ENCODE peak calls at places on chromosomes 11 and 22, in seven cellular contexts. Q is GM23338, O is IMR-90, E is iPS DF 6.9, T is fibroblast of lung, J is body of pancreas, M is brain microvascular endothelial cell. D is an unnamed sample.

GRCh38 chr11:120894207-120894989 is 129.5 kb upstream of the TBCEL start:
- DNase-seq in E (no peak), M (no peak), J (no peak), O (no peak), T (no peak), Q (no peak), D (no peak)

GRCh38 chr11:62146476-62147200 is 22.8 kb downstream of the INCENP start:
- DNase-seq in T (no peak), Q (no peak), O (no peak), E (no peak), M (no peak), J (peak), D (no peak)

GRCh38 chr11:65183201-65183891 is 1.6 kb downstream of the CAPN1 start:
- DNase-seq in J (peak), E (no peak), O (no peak), Q (peak), T (no peak), M (no peak), D (peak)

GRCh38 chr11:65777821-65778361 is 2.9 kb downstream of the AP5B1 start:
- DNase-seq in T (no peak), E (no peak), Q (no peak), J (no peak), O (no peak), M (no peak), D (no peak)

GRCh38 chr11:69461272-69461962 is 20.0 kb upstream of the LINC01488 start:
- DNase-seq in T (no peak), Q (no peak), M (no peak), E (no peak), O (no peak), J (no peak), D (no peak)

GRCh38 chr11:77198440-77198849 is 70.4 kb downstream of the MYO7A start:
- DNase-seq in J (peak), Q (peak), E (peak), O (peak), T (no peak), M (no peak), D (no peak)

GRCh38 chr11:31870609-31871309 is 59.6 kb upstream of the PAX6 start:
- DNase-seq in M (peak), E (peak), T (peak), J (peak), Q (peak), O (peak), D (peak)

GRCh38 chr11:86818466-86819282 is 18.3 kb downstream of the PRSS23 start:
- DNase-seq in J (no peak), T (peak), O (peak), M (no peak), E (no peak), Q (peak), D (no peak)

GRCh38 chr22:42688914-42689275 is 31.8 kb downstream of the A4GALT start:
- DNase-seq in T (no peak), M (no peak), Q (no peak), O (no peak), E (no peak), J (no peak), D (no peak)

GRCh38 chr22:42691440-42691839 is 29.2 kb downstream of the A4GALT start:
- DNase-seq in E (no peak), T (no peak), Q (no peak), O (no peak), M (no peak), J (no peak), D (no peak)

GRCh38 chr22:42685941-42686666 is 34.6 kb downstream of the A4GALT start:
- DNase-seq in T (no peak), J (no peak), E (no peak), O (no peak), M (no peak), Q (peak), D (peak)

GRCh38 chr22:42686756-42687491 is 33.7 kb downstream of the A4GALT start:
- DNase-seq in Q (no peak), O (no peak), T (no peak), M (no peak), J (no peak), E (no peak), D (no peak)

GRCh38 chr22:42688241-42688913 is 32.3 kb downstream of the A4GALT start:
- DNase-seq in O (peak), J (peak), E (peak), T (peak), Q (peak), M (peak), D (peak)
- H3K4me3 ChIP-seq in O (no peak), J (no peak), E (no peak), T (no peak), Q (no peak), M (no peak), D (no peak)

DNA sequence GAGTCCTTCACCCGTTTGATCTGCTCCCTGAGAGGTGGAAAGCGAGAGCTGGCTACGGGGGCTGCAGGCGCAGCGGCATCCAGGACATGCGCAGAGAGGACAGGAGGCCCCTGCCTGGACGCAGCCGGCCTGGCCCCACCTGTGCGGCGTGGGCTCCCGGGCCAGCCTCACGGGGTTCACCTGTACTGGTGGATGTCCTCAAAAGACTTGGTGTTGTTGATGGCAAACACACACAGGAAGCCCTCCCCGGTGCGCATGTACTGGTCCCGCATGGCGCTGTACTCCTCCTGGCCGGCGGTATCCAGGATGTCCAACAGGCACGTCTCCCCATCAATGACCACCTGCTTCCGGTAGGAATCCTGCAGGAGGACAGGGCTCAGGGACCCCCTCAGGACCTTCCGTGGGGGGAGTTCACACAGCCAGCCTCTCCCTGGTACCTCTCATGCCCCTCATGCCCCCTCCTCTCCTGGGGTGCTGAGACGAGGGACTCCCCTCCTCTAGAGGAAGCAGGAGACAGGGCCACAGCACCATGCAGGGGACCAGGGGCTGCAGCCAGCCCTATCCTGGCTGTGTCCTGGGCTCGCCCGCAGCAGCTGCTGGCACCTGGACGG is 1.7 kb downstream of the HRAS start:
- DNase-seq in E (no peak), O (no peak), M (no peak), T (no peak), Q (no peak), J (peak), D (no peak)
- H3K27ac ChIP-seq in E (no peak), O (no peak), M (no peak), T (no peak), Q (no peak), J (no peak), D (no peak)

DNA sequence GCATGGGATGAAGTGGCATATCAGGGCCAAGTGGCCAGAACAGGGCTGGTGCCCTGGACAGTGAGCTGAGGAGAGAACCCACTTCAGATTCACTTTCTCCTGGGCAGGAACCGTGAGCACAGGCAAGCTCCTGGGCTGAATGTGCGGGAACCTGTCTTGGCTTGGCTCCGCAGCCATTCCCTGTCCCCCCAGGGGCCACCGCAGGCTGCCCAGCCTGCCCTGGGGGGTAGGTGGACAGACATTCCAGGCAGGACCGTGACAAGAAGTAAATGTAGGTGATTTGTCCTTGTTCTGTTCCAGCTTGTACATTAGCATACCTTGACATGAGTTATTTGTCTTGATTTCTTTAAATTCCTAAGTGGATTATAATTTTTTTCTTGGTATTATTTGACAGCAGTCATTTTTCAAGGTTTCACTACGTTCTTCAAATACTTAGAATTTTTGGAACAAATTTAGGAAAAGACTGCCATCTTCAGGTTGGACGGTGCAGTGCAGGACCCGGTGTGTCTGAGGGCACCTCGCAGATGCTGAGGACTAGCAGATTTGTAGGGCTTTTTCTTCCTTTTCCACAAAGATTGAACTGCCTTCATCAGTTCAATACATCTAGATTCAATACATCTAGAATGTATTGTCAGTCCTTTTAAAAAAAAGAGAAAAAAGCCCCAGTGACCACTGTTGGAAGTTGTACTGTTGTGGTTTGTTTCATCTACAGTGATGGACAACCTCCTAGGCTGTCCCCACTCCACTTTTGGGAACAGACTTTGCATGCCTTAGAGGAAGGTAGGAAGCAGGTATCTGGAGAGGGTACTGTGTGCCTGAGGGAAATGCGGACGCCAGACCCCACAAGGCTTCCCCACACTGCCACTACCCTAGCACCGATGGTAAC is 115.1 kb upstream of the RASSF10 start:
- DNase-seq in O (peak), J (peak), E (peak), Q (peak), M (peak), T (peak), D (peak)
- H3K4me3 ChIP-seq in O (no peak), J (no peak), E (no peak), Q (no peak), M (no peak), T (no peak), D (no peak)

DNA sequence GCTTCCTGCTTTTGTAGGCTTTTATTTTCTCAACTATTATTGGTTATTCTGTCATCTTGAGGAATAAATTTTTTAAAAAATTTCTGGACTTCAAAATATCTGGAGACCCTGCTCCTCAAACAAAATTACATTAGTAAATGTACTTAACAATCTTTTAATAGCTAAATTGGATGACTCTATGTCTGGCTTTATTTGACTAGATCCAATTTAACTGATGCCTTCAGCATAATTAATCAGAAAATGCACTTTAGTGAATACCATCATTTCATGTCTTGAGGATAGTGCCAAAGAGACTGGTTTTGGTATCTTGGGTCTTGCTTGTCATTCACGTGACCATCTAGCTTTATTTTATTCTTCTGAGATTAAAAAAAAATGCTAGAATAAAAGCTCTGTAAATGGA is 1301.2 kb downstream of the JRKL start:
- DNase-seq in E (no peak), J (no peak), M (no peak), O (no peak), T (no peak), Q (no peak), D (no peak)
- H3K27ac ChIP-seq in E (no peak), J (no peak), M (no peak), O (no peak), T (no peak), Q (no peak), D (no peak)

DNA sequence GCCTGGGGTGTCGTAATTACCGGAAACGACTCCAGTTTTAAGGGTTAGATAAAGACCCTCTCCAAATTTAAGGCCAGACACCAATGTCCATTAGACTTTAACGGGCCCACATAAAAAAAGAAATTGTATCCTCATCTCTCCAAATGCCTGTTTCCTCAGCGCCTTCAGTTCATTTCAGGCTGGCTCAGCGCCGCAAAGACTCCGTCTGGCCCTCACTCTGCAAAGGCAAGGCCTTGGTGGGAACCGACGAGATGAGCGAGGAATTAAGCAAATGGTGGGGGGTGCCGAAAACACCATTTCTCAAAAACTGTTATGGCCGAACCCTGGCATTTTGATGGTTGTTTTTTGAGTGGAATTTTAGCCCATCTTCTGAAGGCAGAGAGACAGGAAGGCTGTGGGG is 15.7 kb downstream of the MN1 start:
- DNase-seq in E (no peak), J (no peak), M (no peak), O (no peak), T (no peak), Q (no peak), D (no peak)
- H3K4me3 ChIP-seq in E (no peak), J (no peak), M (no peak), O (no peak), T (no peak), Q (no peak), D (no peak)

D was measured in transverse colon.